ENCODE peak calls at places on chromosomes 5 and 9, in five cellular contexts. W is A673; B is AG08395; M is kidney tubule cell; Z is activated CD4-positive, alpha-beta T cell treated with anti-CD3 and anti-CD28 coated beads, Interleukin-2, amount 50 U/mL, for 24 hours. K is an unnamed sample.

GRCh38 chr5:43281840-43282658 is 31.2 kb downstream of the HMGCS1 start:
- DNase-seq in B (no peak), Z (no peak), M (peak; percentile 47), W (no peak), K (no peak)

GRCh38 chr5:139872052-139872766 is 76.6 kb downstream of the PSD2 start:
- DNase-seq in Z (no peak), W (no peak), B (no peak), M (no peak), K (peak; percentile 11)

GRCh38 chr5:168140256-168140655 is 151.2 kb upstream of the WWC1 start:
- DNase-seq in M (no peak), W (no peak), Z (no peak), B (no peak), K (no peak)

GRCh38 chr5:174922955-174923354 is 198.6 kb downstream of the MSX2 start:
- DNase-seq in B (no peak), M (no peak), Z (no peak), W (no peak), K (no peak)

GRCh38 chr5:7873216-7873615 is 4.3 kb downstream of the MTRR start:
- DNase-seq in B (no peak), M (no peak), Z (no peak), W (no peak), K (no peak)

GRCh38 chr5:219492-219891 is 1.4 kb downstream of the SDHA start:
- DNase-seq in M (peak; percentile 30), Z (no peak), W (no peak), B (no peak), K (peak; percentile 44)

GRCh38 chr5:38598994-38599611 is 42.7 kb upstream of the LIFR start:
- DNase-seq in B (peak; percentile 58), W (peak; percentile 33), Z (no peak), M (peak; percentile 85), K (no peak)

GRCh38 chr5:112657804-112658203 is 79.9 kb upstream of the APC start:
- DNase-seq in W (no peak), B (no peak), M (no peak), Z (no peak), K (no peak)

GRCh38 chr9:98708933-98709911 is at the start of gene GABBR2:
- DNase-seq in M (peak; percentile 9), Z (no peak), W (no peak), B (peak; percentile 12), K (no peak)

GRCh38 chr9:97852399-97853055 is 499 bp upstream of the FOXE1 start:
- DNase-seq in W (no peak), M (no peak), Z (no peak), B (no peak), K (no peak)

GRCh38 chr9:108776920-108777650 is 78.7 kb downstream of the ACTL7B start:
- DNase-seq in Z (no peak), B (peak; percentile 19), W (no peak), M (peak; percentile 67), K (peak; percentile 75)

GRCh38 chr9:24672336-24672735 is 126.6 kb upstream of the IZUMO3 start:
- DNase-seq in B (no peak), Z (no peak), M (no peak), W (no peak), K (no peak)

GRCh38 chr5:33692983-33693382 is 198.8 kb downstream of the ADAMTS12 start:
- DNase-seq in W (no peak), B (no peak), Z (no peak), M (peak; percentile 23), K (no peak)

GRCh38 chr5:39119404-39120051 is 45.3 kb upstream of the RICTOR start:
- DNase-seq in Z (no peak), B (no peak), W (no peak), M (no peak), K (peak; percentile 22)

GRCh38 chr5:74257645-74258328 is 382.7 kb downstream of the ENC1 start:
- DNase-seq in M (peak; percentile 55), Z (no peak), W (no peak), B (peak; percentile 54), K (no peak)

GRCh38 chr9:108885643-108886348 is 23.7 kb downstream of the ACTL7A start:
- DNase-seq in B (peak; percentile 22), Z (peak; percentile 71), M (peak; percentile 86), W (peak; percentile 65), K (peak; percentile 49)

GRCh38 chr5:848671-849111 is 2.1 kb downstream of the ZDHHC11 start:
- DNase-seq in Z (no peak), B (no peak), M (no peak), W (no peak), K (no peak)

GRCh38 chr5:61816146-61816545 is 484.1 kb downstream of the ZSWIM6 start:
- DNase-seq in Z (no peak), W (no peak), M (no peak), B (no peak), K (no peak)

GRCh38 chr9:107733530-107733907 is 243.9 kb upstream of the KLF4 start:
- DNase-seq in B (peak; percentile 48), M (peak; percentile 50), W (no peak), Z (no peak), K (peak; percentile 57)

GRCh38 chr5:164119806-164120440 is 614.5 kb downstream of the MAT2B start:
- DNase-seq in W (peak; percentile 1), M (peak; percentile 42), Z (no peak), B (no peak), K (peak; percentile 58)

GRCh38 chr9:106717686-106718085 is 145.3 kb upstream of the ZNF462 start:
- DNase-seq in W (no peak), M (peak; percentile 77), Z (no peak), B (peak; percentile 39), K (no peak)